ENCODE peak calls at places on chromosomes 5 and 9, in ten cellular contexts. L is stimulated activated CD4-positive, alpha-beta T cell treated with anti-CD3 and anti-CD28 coated beads, Interleukin-1b, Interleukin-23, amount 100 ng/mL, for 1 hour; Y is left ventricle myocardium inferior; D is cardiac fibroblast; Q is astrocyte of the spinal cord; E is NCI-H146; N is iPS-NIHi11; W is NCI-H524; R is mucosa of descending colon; B is Peyer's patch. G is an unnamed sample.

GRCh38 chr9:2691212-2691611 is 26.1 kb upstream of the KCNV2 start:
- DNase-seq in Q (no peak), Y (no peak), N (no peak), B (no peak), L (no peak), E (no peak), R (no peak), W (no peak), D (no peak), G (no peak)

GRCh38 chr5:99900302-99900811 is 634.8 kb upstream of the FAM174A start:
- DNase-seq in L (no peak), Y (no peak), Q (peak), R (no peak), W (no peak), D (no peak), E (no peak), N (no peak), B (no peak), G (no peak)

GRCh38 chr9:132833451-132834130 is 44.5 kb downstream of the AK8 start:
- DNase-seq in B (no peak), W (peak), Q (no peak), R (no peak), E (no peak), L (no peak), D (no peak), Y (no peak), N (no peak), G (no peak)

GRCh38 chr5:65760504-65761275 is 38.7 kb downstream of the NLN start:
- DNase-seq in W (no peak), Y (no peak), R (peak), N (no peak), B (peak), E (peak), L (peak), D (peak), Q (peak), G (no peak)

GRCh38 chr5:37902323-37902722 is 62.5 kb upstream of the GDNF start:
- DNase-seq in D (no peak), N (no peak), W (no peak), R (no peak), E (no peak), Y (no peak), B (no peak), Q (no peak), L (no peak), G (no peak)

GRCh38 chr9:130461218-130461630 is 16.5 kb downstream of the ASS1 start:
- DNase-seq in R (peak), L (peak), W (peak), Y (peak), Q (peak), E (peak), B (peak), D (peak), N (peak), G (peak)

GRCh38 chr9:104810421-104811339 is 46.8 kb downstream of the NIPSNAP3B start:
- DNase-seq in D (no peak), Y (no peak), N (no peak), R (peak), E (no peak), L (no peak), W (no peak), Q (peak), B (no peak), G (no peak)

GRCh38 chr9:34139477-34140146 is 13.1 kb upstream of the DCAF12 start:
- DNase-seq in W (no peak), Q (peak), N (peak), R (peak), B (no peak), E (no peak), D (peak), Y (peak), L (no peak), G (no peak)

GRCh38 chr9:37593877-37594448 is 1.6 kb upstream of the TOMM5 start:
- DNase-seq in N (no peak), R (no peak), Y (no peak), B (no peak), L (no peak), Q (no peak), E (peak), W (no peak), D (no peak), G (no peak)

GRCh38 chr5:119275873-119276214 is 80.0 kb upstream of the TNFAIP8 start:
- DNase-seq in E (no peak), L (no peak), Q (no peak), D (no peak), W (no peak), R (no peak), N (no peak), Y (no peak), B (no peak), G (no peak)

GRCh38 chr5:39570418-39571027 is 145.7 kb upstream of the DAB2 start:
- DNase-seq in Q (peak), R (no peak), N (no peak), Y (no peak), L (no peak), E (no peak), W (no peak), D (peak), B (no peak), G (peak)

G was measured in NCI-H748 treated with DMSO at 0.1 percent for 48 hours.